ENCODE peak calls at places on chromosomes 16 and 17, in five cellular contexts. One of them, this sample, is unnamed.

GRCh38 chr16:10831899-10832886 is 13.6 kb upstream of the TVP23A start:
- DNase-seq in adipocyte: no peak
- DNase-seq in AG09309: no peak
- DNase-seq in sigmoid colon: no peak
- DNase-seq in psoas muscle: no peak
- DNase-seq in this sample: no peak

GRCh38 chr17:69320210-69320907 is 6.6 kb downstream of the ABCA5 start:
- DNase-seq in sigmoid colon: no peak
- DNase-seq in psoas muscle: no peak
- DNase-seq in adipocyte: peak
- DNase-seq in AG09309: no peak
- DNase-seq in this sample: no peak

GRCh38 chr17:64377769-64378282 is 12.8 kb downstream of the PECAM1 start:
- DNase-seq in sigmoid colon: no peak
- DNase-seq in AG09309: no peak
- DNase-seq in psoas muscle: no peak
- DNase-seq in adipocyte: no peak
- DNase-seq in this sample: no peak

GRCh38 chr17:72890711-72891110 is 201.8 kb downstream of the SLC39A11 start:
- DNase-seq in psoas muscle: no peak
- DNase-seq in sigmoid colon: no peak
- DNase-seq in adipocyte: peak
- DNase-seq in AG09309: peak
- DNase-seq in this sample: no peak

GRCh38 chr17:50051082-50051576 is 4.8 kb upstream of the ITGA3 start:
- DNase-seq in AG09309: no peak
- DNase-seq in psoas muscle: peak
- DNase-seq in adipocyte: peak
- DNase-seq in sigmoid colon: no peak
- DNase-seq in this sample: peak

GRCh38 chr17:30112794-30113193 is 3.8 kb upstream of the NSRP1 start:
- DNase-seq in sigmoid colon: no peak
- DNase-seq in adipocyte: no peak
- DNase-seq in AG09309: no peak
- DNase-seq in psoas muscle: no peak
- DNase-seq in this sample: no peak

GRCh38 chr17:72411124-72411563 is 290.3 kb downstream of the SOX9 start:
- DNase-seq in sigmoid colon: no peak
- DNase-seq in adipocyte: no peak
- DNase-seq in psoas muscle: no peak
- DNase-seq in AG09309: no peak
- DNase-seq in this sample: no peak

GRCh38 chr17:17926840-17927449 is 45.3 kb downstream of the TOM1L2 start:
- DNase-seq in AG09309: no peak
- DNase-seq in sigmoid colon: no peak
- DNase-seq in adipocyte: peak
- DNase-seq in psoas muscle: no peak
- DNase-seq in this sample: no peak

GRCh38 chr16:87125206-87126155 is 191.7 kb downstream of the C16orf95 start:
- DNase-seq in psoas muscle: no peak
- DNase-seq in sigmoid colon: peak
- DNase-seq in adipocyte: no peak
- DNase-seq in AG09309: no peak
- DNase-seq in this sample: no peak

GRCh38 chr17:38742431-38743308 is 5.5 kb downstream of the PCGF2 start:
- DNase-seq in psoas muscle: peak
- DNase-seq in AG09309: no peak
- DNase-seq in adipocyte: peak
- DNase-seq in sigmoid colon: peak
- DNase-seq in this sample: no peak

GRCh38 chr17:48047113-48047740 is 932 bp upstream of the NFE2L1 start:
- DNase-seq in adipocyte: no peak
- DNase-seq in sigmoid colon: peak
- DNase-seq in AG09309: no peak
- DNase-seq in psoas muscle: no peak
- DNase-seq in this sample: no peak

GRCh38 chr17:48045270-48046001 is 2.7 kb upstream of the NFE2L1 start:
- DNase-seq in AG09309: no peak
- DNase-seq in psoas muscle: peak
- DNase-seq in adipocyte: no peak
- DNase-seq in sigmoid colon: no peak
- DNase-seq in this sample: no peak

GRCh38 chr17:48047741-48048320 is 328 bp upstream of the NFE2L1 start:
- DNase-seq in AG09309: peak
- DNase-seq in psoas muscle: peak
- DNase-seq in adipocyte: peak
- DNase-seq in sigmoid colon: peak
- DNase-seq in this sample: peak

GRCh38 chr17:48044851-48045250 is 3.3 kb upstream of the NFE2L1 start:
- DNase-seq in AG09309: no peak
- DNase-seq in psoas muscle: no peak
- DNase-seq in adipocyte: no peak
- DNase-seq in sigmoid colon: no peak
- DNase-seq in this sample: no peak

GRCh38 chr17:48046296-48046695 is 1.9 kb upstream of the NFE2L1 start:
- DNase-seq in AG09309: no peak
- DNase-seq in adipocyte: no peak
- DNase-seq in sigmoid colon: no peak
- DNase-seq in psoas muscle: no peak
- DNase-seq in this sample: no peak
- H3K4me3 ChIP-seq in AG09309: no peak
- H3K4me3 ChIP-seq in adipocyte: peak
- H3K4me3 ChIP-seq in sigmoid colon: no peak
- H3K4me3 ChIP-seq in psoas muscle: peak
- H3K4me3 ChIP-seq in this sample: peak

GRCh38 chr17:79024901-79025737 is 1.1 kb downstream of the C1QTNF1 start:
- DNase-seq in sigmoid colon: peak
- DNase-seq in psoas muscle: peak
- DNase-seq in AG09309: no peak
- DNase-seq in adipocyte: no peak
- DNase-seq in this sample: no peak
- H3K4me3 ChIP-seq in sigmoid colon: peak
- H3K4me3 ChIP-seq in psoas muscle: peak
- H3K4me3 ChIP-seq in AG09309: peak
- H3K4me3 ChIP-seq in adipocyte: peak
- H3K4me3 ChIP-seq in this sample: peak

GRCh38 chr17:74442670-74443515 is 11.0 kb downstream of the GPRC5C start:
- DNase-seq in sigmoid colon: peak
- DNase-seq in psoas muscle: peak
- DNase-seq in adipocyte: no peak
- DNase-seq in AG09309: no peak
- DNase-seq in this sample: no peak

GRCh38 chr17:74445156-74445555 is 13.3 kb downstream of the GPRC5C start:
- DNase-seq in psoas muscle: no peak
- DNase-seq in AG09309: no peak
- DNase-seq in sigmoid colon: no peak
- DNase-seq in adipocyte: no peak
- DNase-seq in this sample: no peak

GRCh38 chr17:74443516-74444296 is 11.8 kb downstream of the GPRC5C start:
- DNase-seq in adipocyte: no peak
- DNase-seq in psoas muscle: no peak
- DNase-seq in AG09309: no peak
- DNase-seq in sigmoid colon: no peak
- DNase-seq in this sample: no peak

GRCh38 chr17:74442291-74442669 is 10.4 kb downstream of the GPRC5C start:
- DNase-seq in sigmoid colon: no peak
- DNase-seq in adipocyte: no peak
- DNase-seq in psoas muscle: peak
- DNase-seq in AG09309: no peak
- DNase-seq in this sample: no peak

GRCh38 chr17:74444406-74444805 is 12.5 kb downstream of the GPRC5C start:
- DNase-seq in psoas muscle: peak
- DNase-seq in adipocyte: no peak
- DNase-seq in AG09309: no peak
- DNase-seq in sigmoid colon: peak
- DNase-seq in this sample: no peak
- H3K4me3 ChIP-seq in psoas muscle: no peak
- H3K4me3 ChIP-seq in adipocyte: no peak
- H3K4me3 ChIP-seq in AG09309: no peak
- H3K4me3 ChIP-seq in sigmoid colon: no peak
- H3K4me3 ChIP-seq in this sample: no peak

GRCh38 chr17:74861554-74862107 is 1.9 kb upstream of the GRIN2C start:
- DNase-seq in adipocyte: peak
- DNase-seq in psoas muscle: no peak
- DNase-seq in AG09309: no peak
- DNase-seq in sigmoid colon: no peak
- DNase-seq in this sample: no peak

GRCh38 chr17:74859439-74860228 is at the start of gene GRIN2C:
- DNase-seq in psoas muscle: no peak
- DNase-seq in AG09309: no peak
- DNase-seq in sigmoid colon: no peak
- DNase-seq in adipocyte: peak
- DNase-seq in this sample: no peak

GRCh38 chr17:74860229-74860998 is 729 bp upstream of the GRIN2C start:
- DNase-seq in adipocyte: no peak
- DNase-seq in AG09309: no peak
- DNase-seq in sigmoid colon: no peak
- DNase-seq in psoas muscle: no peak
- DNase-seq in this sample: no peak

GRCh38 chr17:74862108-74862901 is 2.6 kb upstream of the GRIN2C start:
- DNase-seq in adipocyte: peak
- DNase-seq in AG09309: no peak
- DNase-seq in psoas muscle: peak
- DNase-seq in sigmoid colon: peak
- DNase-seq in this sample: no peak

GRCh38 chr17:74860999-74861553 is 1.4 kb upstream of the GRIN2C start:
- DNase-seq in AG09309: no peak
- DNase-seq in psoas muscle: no peak
- DNase-seq in adipocyte: no peak
- DNase-seq in sigmoid colon: no peak
- DNase-seq in this sample: no peak
- H3K4me3 ChIP-seq in AG09309: no peak
- H3K4me3 ChIP-seq in psoas muscle: peak
- H3K4me3 ChIP-seq in adipocyte: no peak
- H3K4me3 ChIP-seq in sigmoid colon: no peak
- H3K4me3 ChIP-seq in this sample: no peak

GRCh38 chr16:67846063-67846319 is 742 bp upstream of the NUTF2 start:
- DNase-seq in adipocyte: no peak
- DNase-seq in AG09309: no peak
- DNase-seq in psoas muscle: no peak
- DNase-seq in sigmoid colon: no peak
- DNase-seq in this sample: no peak

GRCh38 chr16:67846320-67847063 is at the start of gene NUTF2:
- DNase-seq in adipocyte: peak
- DNase-seq in psoas muscle: peak
- DNase-seq in sigmoid colon: peak
- DNase-seq in AG09309: no peak
- DNase-seq in this sample: peak

GRCh38 chr16:67844441-67844840 is 2.3 kb upstream of the NUTF2 start:
- DNase-seq in AG09309: no peak
- DNase-seq in sigmoid colon: no peak
- DNase-seq in adipocyte: peak
- DNase-seq in psoas muscle: no peak
- DNase-seq in this sample: no peak

GRCh38 chr16:67847064-67847861 is at the start of gene CENPT:
- DNase-seq in sigmoid colon: peak
- DNase-seq in adipocyte: peak
- DNase-seq in psoas muscle: no peak
- DNase-seq in AG09309: no peak
- DNase-seq in this sample: no peak

DNA sequence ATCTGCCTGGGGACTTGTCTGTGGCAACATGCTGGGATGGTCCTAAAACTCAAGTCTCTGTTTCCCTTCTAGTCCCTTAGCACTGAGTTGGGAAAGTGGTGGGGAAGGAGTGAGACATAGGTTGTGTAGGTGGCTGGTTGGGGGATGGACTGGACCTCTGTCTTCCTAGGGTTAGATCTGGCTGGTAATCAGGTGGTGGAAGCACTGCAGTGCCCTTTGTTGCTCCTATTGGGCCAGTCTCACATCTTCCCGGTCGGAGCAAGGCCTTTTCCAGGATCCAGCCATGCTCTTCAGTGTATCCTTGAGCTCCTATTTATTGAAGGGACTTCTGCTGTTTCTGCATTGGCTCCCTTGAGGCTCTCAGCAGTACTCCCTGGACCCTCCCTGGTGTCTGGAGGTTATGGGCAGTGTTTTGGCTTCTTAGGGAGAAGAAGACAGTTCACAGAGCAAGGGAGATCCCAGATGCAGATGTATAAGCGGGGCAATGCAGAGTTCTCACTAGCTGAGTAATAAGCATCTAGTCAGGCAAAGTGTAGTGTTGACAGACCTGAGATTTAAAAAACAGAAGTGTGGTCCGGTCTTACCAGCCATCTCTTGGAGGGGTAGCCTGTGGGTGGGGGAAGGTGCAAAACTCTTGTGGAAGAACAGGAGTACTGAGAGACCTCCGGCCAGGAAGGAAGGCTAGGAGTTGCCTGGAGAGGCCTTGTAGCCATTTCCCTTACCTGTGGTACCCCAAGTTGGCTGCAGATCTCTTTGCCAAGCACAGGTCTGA is 1.3 kb upstream of the NUTF2 start:
- DNase-seq in AG09309: no peak
- DNase-seq in adipocyte: no peak
- DNase-seq in psoas muscle: no peak
- DNase-seq in sigmoid colon: no peak
- DNase-seq in this sample: no peak
- H3K4me3 ChIP-seq in AG09309: peak
- H3K4me3 ChIP-seq in adipocyte: peak
- H3K4me3 ChIP-seq in psoas muscle: peak
- H3K4me3 ChIP-seq in sigmoid colon: peak
- H3K4me3 ChIP-seq in this sample: peak

DNA sequence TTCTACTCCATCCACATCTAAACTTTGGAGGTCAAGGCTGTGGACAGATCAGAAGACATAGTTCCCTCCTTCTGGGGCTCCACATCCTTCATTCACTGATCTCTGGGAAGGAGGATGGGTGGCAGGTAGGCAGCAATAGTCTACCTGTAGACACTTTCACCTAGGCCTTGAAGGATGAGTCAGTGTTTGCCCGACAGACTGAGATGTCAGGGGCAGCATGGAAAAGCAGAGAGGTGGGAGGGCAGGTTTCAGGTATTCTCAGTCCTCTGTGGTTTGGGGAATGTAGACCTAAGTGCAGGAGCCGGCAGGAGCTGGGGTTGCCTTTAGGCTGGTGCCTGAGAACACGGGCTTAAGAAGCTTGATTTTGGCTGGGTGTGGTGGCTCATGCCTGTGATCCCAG is 171.9 kb upstream of the ZNF267 start:
- DNase-seq in sigmoid colon: no peak
- DNase-seq in AG09309: no peak
- DNase-seq in psoas muscle: no peak
- DNase-seq in adipocyte: no peak
- DNase-seq in this sample: no peak
- H3K4me3 ChIP-seq in sigmoid colon: no peak
- H3K4me3 ChIP-seq in AG09309: no peak
- H3K4me3 ChIP-seq in psoas muscle: no peak
- H3K4me3 ChIP-seq in adipocyte: no peak
- H3K4me3 ChIP-seq in this sample: no peak

DNA sequence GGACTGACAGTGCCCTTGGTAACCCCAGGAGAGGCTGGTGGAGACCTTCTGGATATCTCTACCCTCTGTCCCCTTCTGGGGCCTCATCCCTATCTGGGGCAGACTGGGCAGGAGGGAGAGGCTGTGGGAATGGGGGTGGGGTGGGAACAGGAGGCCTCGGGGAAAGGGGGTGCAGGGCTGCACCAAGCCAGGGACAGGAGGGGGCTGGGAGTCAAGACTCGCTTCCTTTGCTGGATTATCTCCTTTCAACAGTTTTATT is 24.8 kb downstream of the G6PC3 start:
- DNase-seq in sigmoid colon: no peak
- DNase-seq in psoas muscle: no peak
- DNase-seq in AG09309: no peak
- DNase-seq in adipocyte: no peak
- DNase-seq in this sample: no peak
- H3K4me3 ChIP-seq in sigmoid colon: no peak
- H3K4me3 ChIP-seq in psoas muscle: peak
- H3K4me3 ChIP-seq in AG09309: peak
- H3K4me3 ChIP-seq in adipocyte: peak
- H3K4me3 ChIP-seq in this sample: peak